ENCODE peak calls at places on chromosome 16, in six cellular contexts. J is osteocyte; E is ascending aorta; G is naive thymus-derived CD8-positive, alpha-beta T cell; N is NCI-H1436; U is activated T-cell treated with anti-CD3 and anti-CD28 coated beads, Interleukin-2, amount 50 U/mL, for 4 hours. X is an unnamed sample.

GRCh38 chr16:87387942-87388817 is 4.0 kb upstream of the MAP1LC3B start:
- DNase-seq in J (peak; percentile 94), E (peak; percentile 91), G (peak; percentile 84), N (peak; percentile 97), U (peak; percentile 79), X (peak; percentile 69)

GRCh38 chr16:30401768-30402425 is 5.5 kb upstream of the ZNF771 start:
- DNase-seq in J (no peak), E (no peak), G (no peak), N (no peak), U (no peak), X (no peak)

GRCh38 chr16:67029249-67030096 is 524 bp downstream of the CBFB start:
- DNase-seq in J (peak; percentile 87), E (no peak), G (peak; percentile 30), N (no peak), U (peak; percentile 52), X (peak; percentile 23)

GRCh38 chr16:20969386-20969785 is 68.8 kb downstream of the LYRM1 start:
- DNase-seq in J (no peak), E (no peak), G (no peak), N (no peak), U (no peak), X (no peak)

GRCh38 chr16:70646260-70647241 is at the start of gene IL34:
- DNase-seq in J (no peak), E (no peak), G (no peak), N (peak; percentile 79), U (no peak), X (no peak)

GRCh38 chr16:24580665-24581064 is 41.3 kb downstream of the RBBP6 start:
- DNase-seq in J (no peak), E (no peak), G (no peak), N (no peak), U (no peak), X (no peak)

GRCh38 chr16:75997606-75998005 is 271.3 kb upstream of the CPHXL start:
- DNase-seq in J (no peak), E (no peak), G (no peak), N (no peak), U (no peak), X (no peak)

GRCh38 chr16:50038756-50039529 is 13.9 kb downstream of the CNEP1R1 start:
- DNase-seq in J (no peak), E (peak; percentile 37), G (no peak), N (no peak), U (no peak), X (no peak)

GRCh38 chr16:54284931-54285413 is 1.6 kb downstream of the IRX3 start:
- DNase-seq in J (no peak), E (no peak), G (no peak), N (no peak), U (no peak), X (no peak)

GRCh38 chr16:75096730-75097129 is 19.9 kb downstream of the LDHD start:
- DNase-seq in J (no peak), E (no peak), G (no peak), N (no peak), U (no peak), X (no peak)

GRCh38 chr16:85238233-85238647 is 126.0 kb upstream of the CIBAR2 start:
- DNase-seq in J (peak; percentile 96), E (peak; percentile 30), G (no peak), N (no peak), U (no peak), X (no peak)

GRCh38 chr16:83137326-83137770 is 510.6 kb downstream of the CDH13 start:
- DNase-seq in J (no peak), E (no peak), G (no peak), N (no peak), U (no peak), X (peak; percentile 23)

GRCh38 chr16:4123617-4124300 is 7.5 kb upstream of the ADCY9 start:
- DNase-seq in J (no peak), E (no peak), G (no peak), N (no peak), U (no peak), X (no peak)

GRCh38 chr16:58348986-58349385 is 43.3 kb upstream of the GINS3 start:
- DNase-seq in J (no peak), E (no peak), G (no peak), N (no peak), U (no peak), X (no peak)

GRCh38 chr16:85490971-85491771 is 122.0 kb upstream of the GSE1 start:
- DNase-seq in J (no peak), E (no peak), G (peak; percentile 8), N (no peak), U (peak; percentile 25), X (no peak)

GRCh38 chr16:53982631-53983042 is 278.7 kb downstream of the FTO start:
- DNase-seq in J (no peak), E (no peak), G (no peak), N (no peak), U (no peak), X (no peak)

GRCh38 chr16:5836979-5837670 is 739.5 kb upstream of the EEF2KMT start:
- DNase-seq in J (no peak), E (no peak), G (no peak), N (no peak), U (no peak), X (no peak)

GRCh38 chr16:17070882-17071592 is 399.7 kb downstream of the XYLT1 start:
- DNase-seq in J (no peak), E (peak; percentile 16), G (peak; percentile 81), N (peak; percentile 93), U (peak; percentile 81), X (peak; percentile 6)

GRCh38 chr16:54554581-54554980 is 268.0 kb upstream of the IRX3 start:
- DNase-seq in J (no peak), E (no peak), G (no peak), N (no peak), U (no peak), X (no peak)

GRCh38 chr16:73298562-73298961 is 250.6 kb upstream of the ZFHX3 start:
- DNase-seq in J (no peak), E (no peak), G (no peak), N (no peak), U (no peak), X (no peak)

GRCh38 chr16:47715442-47716054 is 254.4 kb downstream of the PHKB start:
- DNase-seq in J (no peak), E (no peak), G (no peak), N (no peak), U (no peak), X (no peak)

GRCh38 chr16:66899945-66900688 is 18.6 kb downstream of the CDH16 start:
- DNase-seq in J (no peak), E (no peak), G (no peak), N (peak; percentile 35), U (no peak), X (no peak)

GRCh38 chr16:49024016-49024415 is 257.6 kb downstream of the CBLN1 start:
- DNase-seq in J (no peak), E (no peak), G (no peak), N (no peak), U (no peak), X (no peak)

GRCh38 chr16:67468731-67469130 is 12.2 kb downstream of the ATP6V0D1 start:
- DNase-seq in J (no peak), E (no peak), G (no peak), N (no peak), U (no peak), X (no peak)

GRCh38 chr16:50568187-50568830 is 20.1 kb downstream of the NKD1 start:
- DNase-seq in J (no peak), E (no peak), G (no peak), N (no peak), U (no peak), X (no peak)

GRCh38 chr16:785563-786535 is 2.3 kb downstream of the RPUSD1 start:
- DNase-seq in J (peak; percentile 90), E (no peak), G (peak; percentile 53), N (peak; percentile 57), U (peak; percentile 79), X (peak; percentile 71)

GRCh38 chr16:49776085-49776501 is 79.8 kb downstream of the ZNF423 start:
- DNase-seq in J (peak; percentile 89), E (no peak), G (no peak), N (no peak), U (no peak), X (peak; percentile 34)

GRCh38 chr16:84156342-84156784 is 11.3 kb downstream of the DNAAF1 start:
- DNase-seq in J (no peak), E (no peak), G (no peak), N (no peak), U (no peak), X (no peak)

GRCh38 chr16:65070831-65071230 is 51.0 kb downstream of the CDH11 start:
- DNase-seq in J (no peak), E (peak; percentile 26), G (no peak), N (no peak), U (no peak), X (peak; percentile 22)

GRCh38 chr16:78133919-78134318 is 34.5 kb downstream of the WWOX start:
- DNase-seq in J (no peak), E (no peak), G (no peak), N (no peak), U (no peak), X (no peak)

GRCh38 chr16:75309156-75309555 is 57.7 kb upstream of the BCAR1 start:
- DNase-seq in J (no peak), E (no peak), G (no peak), N (no peak), U (no peak), X (no peak)